ENCODE peak calls at places on chromosomes 7 and 10, in five cellular contexts. M is pancreas, F is adrenal gland, E is prostate gland, H is SK-N-SH. S is an unnamed sample. For H3K4me1, the result is how much of the 10 kb centered on the place peaks cover.

GRCh38 chr10:24618401-24618800 is 105.3 kb downstream of the ARHGAP21 start:
- DNase-seq in M (no peak), F (no peak), E (peak), H (no peak), S (no peak)

GRCh38 chr10:44651395-44651661 is 259.8 kb upstream of the TMEM72 start:
- DNase-seq in M (no peak), F (no peak), E (no peak), H (no peak), S (no peak)

GRCh38 chr7:3112499-3113134 is 69.0 kb upstream of the CARD11 start:
- DNase-seq in M (no peak), F (no peak), E (no peak), H (no peak), S (no peak)

GRCh38 chr7:47190462-47190861 is 391.4 kb downstream of the TNS3 start:
- DNase-seq in M (no peak), F (no peak), E (no peak), H (peak), S (no peak)

GRCh38 chr10:89547853-89548513 is 12.6 kb upstream of the SLC16A12 start:
- DNase-seq in M (no peak), F (no peak), E (no peak), H (no peak), S (no peak)

GRCh38 chr10:62166331-62167154 is 102.1 kb downstream of the RTKN2 start:
- DNase-seq in M (no peak), F (no peak), E (no peak), H (no peak), S (peak)

GRCh38 chr10:78313636-78314035 is 280.0 kb downstream of the RPS24 start:
- DNase-seq in M (no peak), F (no peak), E (peak), H (no peak), S (no peak)

GRCh38 chr7:49127359-49127848 is 203.1 kb downstream of the CDC14C start:
- DNase-seq in M (no peak), F (no peak), E (no peak), H (no peak), S (no peak)

GRCh38 chr7:27459021-27459728 is 203.5 kb downstream of the HIBADH start:
- DNase-seq in M (no peak), F (peak), E (no peak), H (no peak), S (no peak)

GRCh38 chr10:118445535-118445934 is 103.4 kb upstream of the FAM204A start:
- DNase-seq in M (no peak), F (no peak), E (no peak), H (no peak), S (no peak)

GRCh38 chr7:38975944-38976392 is 1.7 kb upstream of the POU6F2 start:
- DNase-seq in M (peak), F (no peak), E (no peak), H (peak), S (no peak)

GRCh38 chr7:93923946-93924345 is 2.4 kb downstream of the GNG11 start:
- DNase-seq in M (no peak), F (no peak), E (no peak), H (no peak), S (no peak)

GRCh38 chr7:102044984-102045673 is 227.7 kb downstream of the CUX1 start:
- DNase-seq in M (peak), F (peak), E (no peak), H (peak), S (peak)

GRCh38 chr7:123622660-123623386 is 21.2 kb downstream of the ASB15 start:
- DNase-seq in M (no peak), F (no peak), E (no peak), H (no peak), S (no peak)

GRCh38 chr7:154591544-154591943 is 411.4 kb downstream of the PAXIP1 start:
- DNase-seq in M (no peak), F (no peak), E (no peak), H (peak), S (no peak)

GRCh38 chr10:90935581-90936292 is 14.8 kb upstream of the ANKRD1 start:
- DNase-seq in M (no peak), F (no peak), E (no peak), H (no peak), S (no peak)

GRCh38 chr10:48973065-48973464 is 33.4 kb upstream of the LRRC18 start:
- DNase-seq in M (no peak), F (no peak), E (no peak), H (no peak), S (no peak)

GRCh38 chr10:92240289-92241157 is 50.4 kb downstream of the CPEB3 start:
- DNase-seq in M (peak), F (peak), E (peak), H (peak), S (peak)
- H3K4me1 ChIP-seq in M (under half), F (under half), E (under half), H (under half), S (under half)

GRCh38 chr10:536371-536925 is 153.0 kb downstream of the DIP2C start:
- DNase-seq in M (no peak), F (no peak), E (no peak), H (no peak), S (peak)

GRCh38 chr10:538895-539294 is 150.6 kb downstream of the DIP2C start:
- DNase-seq in M (no peak), F (no peak), E (no peak), H (no peak), S (no peak)

GRCh38 chr10:535953-536352 is 153.5 kb downstream of the DIP2C start:
- DNase-seq in M (no peak), F (no peak), E (no peak), H (no peak), S (no peak)

GRCh38 chr10:535051-535450 is 154.4 kb downstream of the DIP2C start:
- DNase-seq in M (peak), F (no peak), E (no peak), H (no peak), S (peak)

DNA sequence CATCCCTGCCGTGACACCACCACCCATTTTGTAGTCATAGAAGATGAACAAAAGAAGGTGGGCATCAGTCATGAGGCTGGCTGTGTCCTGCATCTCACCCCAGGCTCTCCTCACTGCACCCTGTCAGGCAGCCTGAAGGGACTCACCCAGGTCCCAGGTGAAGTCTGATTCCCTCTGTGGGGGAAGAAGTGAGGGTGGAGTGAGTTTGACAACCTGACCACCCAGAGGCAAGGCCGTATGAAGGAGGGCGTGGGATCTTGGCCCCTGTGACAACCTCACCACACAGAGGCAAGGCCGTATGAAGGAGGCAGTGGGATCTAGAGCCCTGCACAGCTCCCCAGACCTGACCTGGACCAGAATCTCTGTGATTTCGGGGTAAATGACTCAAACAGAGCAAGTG is 152.5 kb downstream of the DIP2C start:
- DNase-seq in M (no peak), F (no peak), E (no peak), H (no peak), S (no peak)
- H3K4me1 ChIP-seq in M (under half), F (under half), E (under half), H (under half), S (under half)

GRCh38 chr10:34113504-34114225 is 701.4 kb downstream of the PARD3 start:
- DNase-seq in M (no peak), F (no peak), E (no peak), H (no peak), S (no peak)

GRCh38 chr10:34114914-34115313 is 700.2 kb downstream of the PARD3 start:
- DNase-seq in M (no peak), F (no peak), E (no peak), H (no peak), S (no peak)

GRCh38 chr10:34111179-34111578 is 703.9 kb downstream of the PARD3 start:
- DNase-seq in M (no peak), F (no peak), E (no peak), H (no peak), S (no peak)

GRCh38 chr10:34109952-34110702 is 705.0 kb downstream of the PARD3 start:
- DNase-seq in M (no peak), F (no peak), E (no peak), H (no peak), S (no peak)

DNA sequence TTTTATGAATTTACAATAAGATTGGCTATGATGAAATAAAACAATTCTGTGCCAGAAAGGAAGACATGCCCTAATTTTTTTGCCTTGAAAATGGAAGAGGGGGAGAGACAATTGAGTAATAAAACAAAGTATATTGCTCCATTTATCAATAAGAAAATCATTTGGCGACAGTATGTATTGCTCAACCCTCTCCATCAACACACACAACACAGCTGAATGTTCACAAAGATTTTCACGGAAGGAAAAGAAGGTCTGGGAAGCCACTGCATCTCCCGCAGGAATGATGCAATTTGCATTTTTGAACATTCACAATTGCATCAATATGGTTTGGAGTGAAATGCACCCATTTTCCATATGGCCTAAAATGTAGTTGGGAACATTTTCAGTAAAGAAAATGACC is 702.7 kb downstream of the PARD3 start:
- DNase-seq in M (no peak), F (no peak), E (no peak), H (no peak), S (no peak)
- H3K4me1 ChIP-seq in M (under half), F (under half), E (under half), H (under half), S (under half)

GRCh38 chr10:104327745-104328635 is 10.3 kb downstream of the ITPRIP start:
- DNase-seq in M (no peak), F (peak), E (no peak), H (no peak), S (no peak)

GRCh38 chr10:104325436-104326430 is 12.5 kb downstream of the ITPRIP start:
- DNase-seq in M (no peak), F (peak), E (no peak), H (no peak), S (peak)

GRCh38 chr10:104328916-104329710 is 9.2 kb downstream of the ITPRIP start:
- DNase-seq in M (no peak), F (peak), E (peak), H (no peak), S (peak)

GRCh38 chr10:104328636-104328915 is 9.7 kb downstream of the ITPRIP start:
- DNase-seq in M (no peak), F (no peak), E (no peak), H (no peak), S (no peak)

GRCh38 chr10:104326991-104327610 is 11.2 kb downstream of the ITPRIP start:
- DNase-seq in M (no peak), F (no peak), E (no peak), H (no peak), S (no peak)
- H3K4me1 ChIP-seq in M (under half), F (half or more), E (under half), H (half or more), S (under half)

GRCh38 chr10:74892874-74893273 is 66.5 kb downstream of the KAT6B start:
- DNase-seq in M (no peak), F (no peak), E (no peak), H (no peak), S (no peak)

GRCh38 chr10:74890460-74890859 is 64.1 kb downstream of the KAT6B start:
- DNase-seq in M (no peak), F (no peak), E (no peak), H (no peak), S (no peak)

GRCh38 chr10:74888947-74889661 is 62.7 kb downstream of the KAT6B start:
- DNase-seq in M (no peak), F (no peak), E (no peak), H (no peak), S (no peak)

GRCh38 chr10:74889662-74889998 is 63.2 kb downstream of the KAT6B start:
- DNase-seq in M (no peak), F (no peak), E (no peak), H (no peak), S (no peak)

DNA sequence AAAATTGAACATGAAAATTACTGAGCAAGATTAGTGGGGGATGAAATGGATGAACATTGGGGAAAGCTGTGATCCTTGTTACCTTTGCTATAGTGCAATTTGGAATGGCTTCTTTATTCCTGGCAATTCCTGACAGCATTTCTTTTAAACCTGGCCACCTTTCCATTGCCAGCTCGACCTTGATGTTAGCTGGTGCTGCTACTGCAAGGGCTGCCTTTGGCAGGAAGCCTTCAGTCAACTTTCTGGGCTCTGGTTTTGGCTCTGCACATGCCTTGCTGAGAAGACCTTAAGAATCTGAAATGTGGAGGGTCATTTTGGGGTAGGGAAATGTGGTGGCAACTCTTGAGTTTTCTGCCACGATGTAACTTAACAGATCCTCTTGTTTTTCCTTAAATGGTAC is 64.6 kb downstream of the KAT6B start:
- DNase-seq in M (no peak), F (peak), E (no peak), H (no peak), S (no peak)
- H3K4me1 ChIP-seq in M (under half), F (under half), E (under half), H (under half), S (under half)

GRCh38 chr10:80409121-80409520 is 770 bp downstream of the PRXL2A start:
- DNase-seq in M (peak), F (no peak), E (no peak), H (peak), S (no peak)
- H3K4me1 ChIP-seq in M (under half), F (under half), E (under half), H (under half), S (under half)

DNA sequence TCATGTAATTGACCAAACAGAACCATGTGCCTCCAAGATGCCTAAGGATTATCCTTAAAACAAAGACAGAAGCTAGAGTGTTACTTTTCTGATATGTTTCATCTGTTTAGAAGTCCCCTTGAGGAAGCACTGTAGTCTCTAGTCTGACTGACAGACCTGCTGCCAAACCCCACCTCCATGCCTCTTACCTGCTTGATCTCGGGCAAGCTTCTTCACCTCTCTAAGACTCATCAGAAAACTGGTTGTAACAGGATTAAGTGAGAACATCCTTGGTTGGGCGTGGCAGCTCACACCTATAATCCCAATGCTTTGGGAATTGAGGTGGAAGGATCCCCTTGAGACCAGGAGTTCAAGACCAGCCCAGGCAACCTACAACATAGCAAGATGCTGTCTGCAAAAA is 42.2 kb upstream of the OTUD1 start:
- DNase-seq in M (no peak), F (no peak), E (no peak), H (no peak), S (no peak)
- H3K4me1 ChIP-seq in M (under half), F (under half), E (under half), H (under half), S (under half)

GRCh38 chr7:44284881-44285541 is 40.4 kb downstream of the CAMK2B start:
- DNase-seq in M (peak), F (peak), E (no peak), H (peak), S (peak)
- H3K4me1 ChIP-seq in M (under half), F (under half), E (under half), H (under half), S (under half)

DNA sequence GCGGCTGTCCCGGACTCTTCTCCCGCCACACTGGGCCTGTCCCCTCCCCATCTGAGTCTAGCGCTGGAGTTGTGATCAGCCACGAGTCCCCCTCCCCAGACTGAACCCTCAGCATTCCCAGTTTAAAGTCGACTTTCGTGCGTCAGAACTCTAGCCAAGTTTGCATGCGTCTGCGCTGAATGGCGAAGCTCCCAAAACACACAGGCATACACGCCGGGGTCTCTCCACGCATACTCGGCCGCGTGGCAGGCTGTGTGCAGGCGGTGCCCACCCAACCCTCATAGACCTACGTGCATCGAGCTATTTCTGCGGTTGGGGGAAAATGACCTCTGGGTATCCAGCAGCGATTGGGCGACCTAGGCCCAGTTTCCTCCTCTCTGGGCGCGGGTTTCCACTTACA is 2.3 kb upstream of the HMX3 start:
- DNase-seq in M (no peak), F (no peak), E (no peak), H (no peak), S (no peak)
- H3K4me1 ChIP-seq in M (under half), F (under half), E (under half), H (under half), S (under half)